ENCODE peak calls at places on chromosomes 7 and 10, in seven cellular contexts. N is HuH-7, D is AG08395, X is KG1, R is H7, B is mucosa of descending colon, U is AG04449. T is an unnamed sample.

GRCh38 chr7:1815051-1815481 is 145.0 kb downstream of the ELFN1 start:
- DNase-seq in N (no peak), D (no peak), X (no peak), R (peak), B (no peak), U (no peak), T (no peak)

GRCh38 chr10:20466731-20467130 is 430.4 kb downstream of the NEBL start:
- DNase-seq in N (no peak), D (peak), X (no peak), R (no peak), B (no peak), U (no peak), T (peak)

GRCh38 chr7:2123360-2123759 is 109.4 kb downstream of the MAD1L1 start:
- DNase-seq in N (no peak), D (no peak), X (no peak), R (peak), B (peak), U (no peak), T (no peak)

GRCh38 chr10:12195603-12196506 is at the start of the genes CDC123 and NUDT5:
- DNase-seq in N (peak), D (peak), X (peak), R (peak), B (peak), U (no peak), T (peak)

GRCh38 chr10:102596506-102596971 is 47.7 kb upstream of the TRIM8 start:
- DNase-seq in N (peak), D (peak), X (no peak), R (peak), B (peak), U (no peak), T (peak)

GRCh38 chr10:3786295-3786981 is 1.4 kb upstream of the KLF6 start:
- DNase-seq in N (no peak), D (no peak), X (no peak), R (peak), B (peak), U (no peak), T (peak)

GRCh38 chr7:6393667-6394056 is 54.1 kb downstream of the DAGLB start:
- DNase-seq in N (no peak), D (no peak), X (no peak), R (no peak), B (no peak), U (no peak), T (no peak)

GRCh38 chr7:101662447-101662998 is 33.4 kb upstream of the MYL10 start:
- DNase-seq in N (no peak), D (no peak), X (no peak), R (no peak), B (no peak), U (no peak), T (no peak)

GRCh38 chr10:126519992-126520391 is 131.7 kb upstream of the ADAM12 start:
- DNase-seq in N (no peak), D (no peak), X (no peak), R (no peak), B (no peak), U (no peak), T (no peak)

GRCh38 chr10:93413252-93413689 is 68.9 kb downstream of the MYOF start:
- DNase-seq in N (no peak), D (peak), X (peak), R (no peak), B (no peak), U (no peak), T (peak)

GRCh38 chr7:139691253-139691781 is 86.5 kb downstream of the HIPK2 start:
- DNase-seq in N (no peak), D (no peak), X (no peak), R (peak), B (peak), U (no peak), T (no peak)

GRCh38 chr7:128115821-128116723 is 84.8 kb upstream of the LRRC4 start:
- DNase-seq in N (no peak), D (no peak), X (no peak), R (peak), B (no peak), U (no peak), T (no peak)

GRCh38 chr10:109480836-109481235 is 442.5 kb downstream of the XPNPEP1 start:
- DNase-seq in N (no peak), D (no peak), X (no peak), R (no peak), B (no peak), U (no peak), T (no peak)

GRCh38 chr7:54788664-54789063 is 29.7 kb upstream of the SEC61G start:
- DNase-seq in N (peak), D (peak), X (no peak), R (peak), B (peak), U (peak), T (peak)

GRCh38 chr7:125871431-125871830 is 941.8 kb upstream of the POT1 start:
- DNase-seq in N (no peak), D (no peak), X (no peak), R (no peak), B (no peak), U (no peak), T (no peak)

GRCh38 chr7:100642534-100642907 is 1.2 kb upstream of the TFR2 start:
- DNase-seq in N (no peak), D (no peak), X (no peak), R (peak), B (peak), U (no peak), T (no peak)

T was measured in cardiac muscle cell.